ENCODE peak calls at places on chromosomes 11 and 22, in seven cellular contexts. K is GM23338; Y is uterus; R is GM12878; D is CD8-positive, alpha-beta memory T cell; A is tibial nerve; O is thyroid gland. H is an unnamed sample. For H3K4me1, the result is how much of the 10 kb centered on the place peaks cover.

GRCh38 chr11:90512846-90513245 is 290.0 kb upstream of the CHORDC1 start:
- DNase-seq in K (no peak), Y (no peak), R (no peak), D (no peak), A (no peak), O (no peak), H (no peak)

GRCh38 chr11:85694385-85694980 is 8.5 kb upstream of the CCDC89 start:
- DNase-seq in K (peak), Y (no peak), R (no peak), D (peak), A (no peak), O (no peak), H (no peak)

GRCh38 chr11:72338741-72339140 is 94.8 kb upstream of the PHOX2A start:
- DNase-seq in K (no peak), Y (no peak), R (no peak), D (no peak), A (no peak), O (no peak), H (no peak)

GRCh38 chr11:94588366-94588952 is 21.3 kb downstream of the PIWIL4 start:
- DNase-seq in K (no peak), Y (no peak), R (no peak), D (no peak), A (no peak), O (no peak), H (no peak)

GRCh38 chr11:82818399-82819043 is 81.7 kb downstream of the PRCP start:
- DNase-seq in K (peak), Y (no peak), R (no peak), D (no peak), A (no peak), O (no peak), H (no peak)

GRCh38 chr11:67268036-67268683 is 1.9 kb downstream of the GRK2 start:
- DNase-seq in K (no peak), Y (no peak), R (peak), D (peak), A (no peak), O (no peak), H (no peak)

GRCh38 chr11:89625171-89625570 is 84.9 kb upstream of the TRIM77 start:
- DNase-seq in K (no peak), Y (no peak), R (no peak), D (no peak), A (no peak), O (no peak), H (no peak)

GRCh38 chr11:112525270-112525669 is 264.6 kb upstream of the PLET1 start:
- DNase-seq in K (no peak), Y (no peak), R (no peak), D (no peak), A (peak), O (peak), H (no peak)

GRCh38 chr22:46514592-46515207 is 22.7 kb downstream of the CELSR1 start:
- DNase-seq in K (no peak), Y (no peak), R (no peak), D (no peak), A (no peak), O (no peak), H (peak)

GRCh38 chr11:69075421-69076128 is 26.8 kb downstream of the TPCN2 start:
- DNase-seq in K (no peak), Y (peak), R (no peak), D (no peak), A (peak), O (peak), H (no peak)
- H3K27ac ChIP-seq in K (no peak), Y (peak), R (no peak), D (no peak), A (peak), O (peak), H (no peak)

GRCh38 chr11:2444301-2445106 is at the start of the genes KCNQ1 and TRPM5:
- DNase-seq in K (peak), Y (no peak), R (no peak), D (peak), A (no peak), O (peak), H (peak)

GRCh38 chr11:2443881-2444300 is 423 bp downstream of the TRPM5 start:
- DNase-seq in K (no peak), Y (no peak), R (no peak), D (no peak), A (no peak), O (peak), H (no peak)

GRCh38 chr11:2445107-2445947 is 519 bp downstream of the KCNQ1 start:
- DNase-seq in K (peak), Y (no peak), R (no peak), D (no peak), A (no peak), O (peak), H (peak)

GRCh38 chr11:2442554-2442953 is 1.8 kb downstream of the TRPM5 start:
- DNase-seq in K (no peak), Y (no peak), R (no peak), D (peak), A (no peak), O (no peak), H (no peak)

GRCh38 chr11:2443406-2443805 is 908 bp downstream of the TRPM5 start:
- DNase-seq in K (no peak), Y (no peak), R (no peak), D (no peak), A (no peak), O (peak), H (peak)
- H3K4me1 ChIP-seq in K (under half), Y (under half), R (under half), D (half or more), A (under half), O (under half), H (under half)

DNA sequence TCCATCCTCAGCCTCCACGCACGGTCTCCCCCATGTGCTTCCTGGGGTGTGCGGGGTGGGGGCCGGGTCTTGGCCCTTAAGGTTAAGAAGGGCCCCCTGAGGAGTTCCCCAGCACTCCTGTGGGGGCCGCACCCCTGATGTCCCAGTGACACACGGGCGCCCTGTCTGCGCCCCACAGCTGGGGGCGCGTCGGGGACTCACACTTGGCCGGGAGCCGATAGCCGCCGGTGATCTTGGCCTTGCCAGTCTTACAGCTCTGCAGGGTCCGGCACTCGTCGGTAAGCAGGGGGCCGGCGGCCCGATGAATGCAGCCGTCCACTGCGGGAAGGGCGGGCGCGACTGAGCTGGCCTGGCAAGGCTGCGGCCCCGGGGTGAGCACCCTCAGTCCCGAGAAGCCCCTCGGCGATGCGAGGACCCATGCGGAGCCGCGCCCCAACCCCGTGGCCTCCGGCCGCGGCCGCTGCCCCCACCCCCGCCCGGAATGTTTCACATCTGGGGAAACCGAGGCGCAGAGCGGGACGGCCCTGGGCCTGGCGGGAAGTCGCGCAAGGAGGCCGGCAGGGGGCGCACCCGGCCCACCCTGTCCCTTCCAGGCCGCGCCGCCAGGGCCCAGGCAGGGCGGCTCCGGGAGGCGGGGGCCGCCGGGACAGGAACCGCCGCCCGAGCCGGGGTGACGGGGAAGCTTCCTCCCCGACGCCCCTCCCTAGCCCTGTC is 13.9 kb downstream of the OTUB1 start:
- DNase-seq in K (peak), Y (peak), R (no peak), D (peak), A (peak), O (peak), H (no peak)
- H3K4me3 ChIP-seq in K (peak), Y (peak), R (no peak), D (no peak), A (peak), O (peak), H (no peak)

GRCh38 chr11:75505966-75506692 is 19.6 kb downstream of the GDPD5 start:
- DNase-seq in K (no peak), Y (peak), R (no peak), D (no peak), A (peak), O (no peak), H (no peak)
- H3K27ac ChIP-seq in K (no peak), Y (peak), R (no peak), D (no peak), A (peak), O (no peak), H (no peak)

GRCh38 chr11:120146413-120147093 is 8.6 kb upstream of the TRIM29 start:
- DNase-seq in K (no peak), Y (no peak), R (no peak), D (no peak), A (no peak), O (no peak), H (no peak)
- H3K4me1 ChIP-seq in K (under half), Y (under half), R (under half), D (under half), A (under half), O (under half), H (under half)

GRCh38 chr22:26374645-26375044 is 54.4 kb upstream of the ASPHD2 start:
- DNase-seq in K (no peak), Y (no peak), R (no peak), D (no peak), A (no peak), O (no peak), H (no peak)

GRCh38 chr22:26372890-26373289 is 56.2 kb upstream of the ASPHD2 start:
- DNase-seq in K (no peak), Y (no peak), R (no peak), D (no peak), A (no peak), O (no peak), H (no peak)

GRCh38 chr22:26380072-26380471 is 49.0 kb upstream of the ASPHD2 start:
- DNase-seq in K (no peak), Y (no peak), R (no peak), D (no peak), A (no peak), O (no peak), H (no peak)

DNA sequence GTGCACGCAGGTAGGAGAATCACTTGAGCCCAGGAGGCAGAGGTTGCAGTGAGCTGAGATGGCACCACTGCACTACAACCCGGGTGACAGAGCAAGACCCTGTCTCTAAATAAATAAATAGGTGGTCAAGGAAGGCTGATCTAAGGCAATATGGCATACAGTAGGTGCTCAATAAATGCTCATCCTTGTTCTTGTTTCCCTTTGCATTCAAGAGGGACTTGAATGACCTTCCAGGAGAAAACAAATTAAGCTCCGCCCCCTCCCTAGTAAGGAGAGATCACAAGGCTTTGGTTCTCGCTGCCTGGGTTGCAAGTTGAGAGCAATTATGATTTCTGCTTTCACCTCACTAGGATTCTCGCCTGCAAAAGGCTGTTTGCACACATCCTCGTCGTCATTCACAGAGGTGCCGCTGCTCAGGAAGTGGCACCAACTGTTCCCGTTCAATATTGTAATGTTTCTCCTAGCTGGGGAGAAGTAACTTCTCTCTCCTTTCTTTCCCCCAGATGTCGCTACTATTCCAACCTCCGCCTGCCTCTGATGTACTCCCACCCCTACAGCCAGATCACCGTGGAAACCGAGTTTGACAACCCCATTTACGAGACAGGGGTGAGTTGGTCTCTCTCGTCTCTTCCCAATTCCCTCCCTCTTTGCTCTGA is 51.8 kb upstream of the ASPHD2 start:
- DNase-seq in K (peak), Y (no peak), R (no peak), D (no peak), A (no peak), O (no peak), H (no peak)
- H3K4me3 ChIP-seq in K (peak), Y (no peak), R (no peak), D (no peak), A (no peak), O (no peak), H (no peak)

DNA sequence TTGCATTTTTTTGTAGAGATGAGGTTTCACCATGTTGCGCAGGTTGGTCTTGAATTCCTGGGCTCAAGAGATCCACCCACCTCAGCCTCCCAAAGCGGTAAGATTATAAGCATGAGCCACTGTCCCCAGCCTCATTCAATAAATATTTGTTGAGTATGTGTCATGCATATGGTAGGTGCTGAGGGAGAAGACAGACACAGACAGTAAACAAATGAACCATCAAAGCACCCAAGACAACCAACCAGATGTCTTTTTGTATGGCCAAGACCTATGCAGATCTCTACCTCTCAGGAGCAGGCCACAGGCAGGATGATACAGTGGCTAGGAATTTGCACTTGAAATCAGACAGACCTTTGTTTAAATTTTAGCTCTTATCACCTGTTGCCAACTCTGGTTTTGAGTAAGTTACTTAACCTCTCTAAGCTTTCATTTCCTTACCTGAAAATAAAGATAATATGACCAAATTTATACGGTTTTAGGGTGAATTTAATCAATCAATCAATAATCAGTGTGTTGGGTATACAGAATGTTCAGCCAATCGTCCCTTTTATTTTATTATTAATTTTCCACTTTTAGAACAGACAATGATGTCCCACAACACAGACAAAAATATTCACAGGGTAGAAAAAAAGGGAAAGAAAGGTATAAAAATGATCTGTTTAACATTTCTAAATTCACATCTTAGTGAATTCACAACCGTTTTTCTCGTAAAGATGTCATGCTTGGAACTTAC is 128.2 kb downstream of the SGSM3 start:
- DNase-seq in K (peak), Y (no peak), R (no peak), D (no peak), A (no peak), O (no peak), H (peak)
- H3K27ac ChIP-seq in K (peak), Y (peak), R (peak), D (no peak), A (no peak), O (peak), H (peak)

H was measured in RWPE2.